ENCODE peak calls at places on chromosomes 5 and 9, in eight cellular contexts. F is astrocyte of the spinal cord, B is transverse colon, Z is IMR-90, Y is dorsolateral prefrontal cortex, T is tibial nerve, Q is mucosa of descending colon, G is body of pancreas. M is an unnamed sample.
A peak's percentile ranks its signal among the peaks of the same experiment; 100 is the strongest.

GRCh38 chr9:3434594-3434993 is 91.2 kb downstream of the RFX3 start:
- DNase-seq in F (no peak), B (no peak), Z (peak; percentile 82), Y (no peak), T (no peak), Q (no peak), G (no peak), M (no peak)

GRCh38 chr9:117714282-117714681 is 10.1 kb downstream of the TLR4 start:
- DNase-seq in F (no peak), B (no peak), Z (no peak), Y (no peak), T (no peak), Q (peak; percentile 37), G (no peak), M (no peak)

GRCh38 chr9:81234924-81235610 is 454.3 kb downstream of the TLE1 start:
- DNase-seq in F (no peak), B (no peak), Z (no peak), Y (no peak), T (no peak), Q (no peak), G (no peak), M (no peak)

GRCh38 chr5:114360816-114361723 is 800 bp upstream of the KCNN2 start:
- DNase-seq in F (no peak), B (no peak), Z (peak; percentile 35), Y (peak; percentile 64), T (no peak), Q (peak; percentile 52), G (peak; percentile 56), M (no peak)

GRCh38 chr5:143629871-143630658 is 181.9 kb upstream of the HMHB1 start:
- DNase-seq in F (peak; percentile 58), B (no peak), Z (peak; percentile 86), Y (no peak), T (no peak), Q (no peak), G (no peak), M (no peak)

GRCh38 chr5:40762716-40763115 is 7.0 kb upstream of the TTC33 start:
- DNase-seq in F (no peak), B (no peak), Z (peak; percentile 8), Y (no peak), T (no peak), Q (no peak), G (no peak), M (no peak)

GRCh38 chr5:173785866-173786265 is 102.3 kb upstream of the CPEB4 start:
- DNase-seq in F (no peak), B (no peak), Z (no peak), Y (no peak), T (no peak), Q (no peak), G (no peak), M (no peak)

GRCh38 chr9:119902611-119903010 is 533.4 kb upstream of the BRINP1 start:
- DNase-seq in F (no peak), B (no peak), Z (no peak), Y (no peak), T (no peak), Q (no peak), G (no peak), M (no peak)

GRCh38 chr5:87340716-87341115 is 72.0 kb downstream of the CCNH start:
- DNase-seq in F (no peak), B (no peak), Z (no peak), Y (no peak), T (no peak), Q (no peak), G (no peak), M (no peak)

GRCh38 chr5:28305891-28306290 is 1267.5 kb upstream of the CDH9 start:
- DNase-seq in F (peak; percentile 10), B (no peak), Z (no peak), Y (no peak), T (no peak), Q (no peak), G (no peak), M (no peak)

GRCh38 chr5:386432-387341 is 56.3 kb upstream of the EXOC3 start:
- DNase-seq in F (no peak), B (no peak), Z (peak; percentile 76), Y (no peak), T (no peak), Q (peak; percentile 23), G (no peak), M (no peak)

GRCh38 chr5:143319437-143320302 is 83.8 kb downstream of the NR3C1 start:
- DNase-seq in F (no peak), B (no peak), Z (no peak), Y (no peak), T (no peak), Q (no peak), G (no peak), M (no peak)

GRCh38 chr5:150208187-150209015 is 18.5 kb downstream of the SLC6A7 start:
- DNase-seq in F (peak; percentile 18), B (no peak), Z (peak; percentile 79), Y (no peak), T (no peak), Q (no peak), G (no peak), M (no peak)

GRCh38 chr5:143102414-143102813 is 301.1 kb downstream of the NR3C1 start:
- DNase-seq in F (no peak), B (no peak), Z (no peak), Y (no peak), T (no peak), Q (no peak), G (no peak), M (no peak)

GRCh38 chr9:34554211-34555001 is 31.6 kb upstream of the ENHO start:
- DNase-seq in F (no peak), B (no peak), Z (no peak), Y (peak; percentile 21), T (no peak), Q (no peak), G (no peak), M (no peak)

GRCh38 chr5:142466195-142466951 is 141.6 kb upstream of the SPRY4 start:
- DNase-seq in F (no peak), B (no peak), Z (peak; percentile 74), Y (no peak), T (no peak), Q (no peak), G (no peak), M (no peak)

GRCh38 chr5:65418661-65419060 is 63.1 kb downstream of the ADAMTS6 start:
- DNase-seq in F (no peak), B (no peak), Z (peak; percentile 21), Y (no peak), T (no peak), Q (no peak), G (no peak), M (peak; percentile 13)

GRCh38 chr5:121171361-121171760 is 680.3 kb upstream of the FTMT start:
- DNase-seq in F (no peak), B (no peak), Z (no peak), Y (no peak), T (no peak), Q (no peak), G (no peak), M (no peak)

GRCh38 chr5:128349044-128349629 is 188.9 kb downstream of the FBN2 start:
- DNase-seq in F (peak; percentile 48), B (peak; percentile 66), Z (peak; percentile 10), Y (no peak), T (no peak), Q (peak; percentile 28), G (peak; percentile 35), M (no peak)

GRCh38 chr5:147482426-147483196 is 27.3 kb downstream of the DPYSL3 start:
- DNase-seq in F (no peak), B (no peak), Z (no peak), Y (no peak), T (no peak), Q (no peak), G (peak; percentile 11), M (no peak)

GRCh38 chr5:366541-367357 is 45.2 kb downstream of the AHRR start:
- DNase-seq in F (no peak), B (peak; percentile 4), Z (no peak), Y (no peak), T (no peak), Q (no peak), G (no peak), M (no peak)

GRCh38 chr5:28543699-28544098 is 1505.3 kb upstream of the CDH9 start:
- DNase-seq in F (no peak), B (no peak), Z (no peak), Y (no peak), T (no peak), Q (no peak), G (no peak), M (no peak)

GRCh38 chr5:73381587-73382411 is 66.8 kb downstream of the FOXD1 start:
- DNase-seq in F (no peak), B (no peak), Z (no peak), Y (no peak), T (no peak), Q (peak; percentile 29), G (no peak), M (no peak)
- H3K4me3 ChIP-seq in F (no peak overlapping the region), B (peak overlapping the region; percentile 4), Z (no peak overlapping the region), Y (peak overlapping the region; percentile 38), T (no peak overlapping the region), Q (no peak overlapping the region), G (peak overlapping the region; percentile 7), M (no peak overlapping the region)

GRCh38 chr5:3446410-3446809 is 149.2 kb upstream of the IRX1 start:
- DNase-seq in F (no peak), B (no peak), Z (no peak), Y (no peak), T (no peak), Q (no peak), G (no peak), M (no peak)
- H3K4me3 ChIP-seq in F (no peak overlapping the region), B (no peak overlapping the region), Z (no peak overlapping the region), Y (no peak overlapping the region), T (no peak overlapping the region), Q (no peak overlapping the region), G (no peak overlapping the region), M (no peak overlapping the region)

GRCh38 chr5:172733179-172733973 is 37.6 kb downstream of the DUSP1 start:
- DNase-seq in F (peak; percentile 96), B (peak; percentile 79), Z (peak; percentile 90), Y (no peak), T (peak; percentile 78), Q (peak; percentile 73), G (peak; percentile 80), M (peak; percentile 91)
- H3K4me3 ChIP-seq in F (no peak overlapping the region), B (no peak overlapping the region), Z (no peak overlapping the region), Y (no peak overlapping the region), T (no peak overlapping the region), Q (no peak overlapping the region), G (no peak overlapping the region), M (no peak overlapping the region)

GRCh38 chr5:124839371-124839998 is 93.0 kb upstream of the ZNF608 start:
- DNase-seq in F (no peak), B (no peak), Z (no peak), Y (no peak), T (no peak), Q (no peak), G (no peak), M (no peak)
- H3K4me3 ChIP-seq in F (no peak overlapping the region), B (no peak overlapping the region), Z (no peak overlapping the region), Y (no peak overlapping the region), T (no peak overlapping the region), Q (no peak overlapping the region), G (no peak overlapping the region), M (no peak overlapping the region)

DNA sequence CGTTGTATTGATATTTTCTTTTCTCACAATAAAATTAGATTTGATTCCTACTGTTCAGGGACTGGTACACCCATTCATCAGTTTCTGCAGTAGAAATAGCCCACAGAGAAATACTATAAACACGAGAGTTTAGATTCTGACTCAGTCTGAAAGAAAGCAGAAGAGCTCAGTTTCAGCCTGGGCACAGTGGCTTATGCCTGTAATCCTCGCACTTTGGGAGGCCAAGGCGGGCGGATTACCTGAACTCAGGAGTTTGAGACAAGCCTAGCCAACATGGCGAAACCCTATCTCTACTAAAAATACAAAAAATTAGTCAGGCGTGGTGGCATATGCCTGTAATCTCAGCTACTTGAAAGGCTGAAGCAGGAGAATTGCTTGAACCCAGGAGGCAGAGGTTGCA is 8.6 kb downstream of the ITK start:
- DNase-seq in F (no peak), B (no peak), Z (no peak), Y (no peak), T (no peak), Q (no peak), G (no peak), M (no peak)
- H3K4me3 ChIP-seq in F (no peak overlapping the region), B (no peak overlapping the region), Z (no peak overlapping the region), Y (no peak overlapping the region), T (no peak overlapping the region), Q (no peak overlapping the region), G (no peak overlapping the region), M (no peak overlapping the region)